ENCODE peak calls at places on chromosomes 7 and 10, in four cellular contexts. H is right atrium auricular region, O is cardiac fibroblast, C is left cardiac atrium. A is an unnamed sample.
A peak's percentile ranks its signal among the peaks of the same experiment; 100 is the strongest.

GRCh38 chr7:80403686-80404241 is 108.1 kb downstream of the GNAT3 start:
- DNase-seq in H (no peak), O (peak; percentile 29), C (no peak), A (no peak)

GRCh38 chr7:66737667-66738066 is 2.9 kb upstream of the RABGEF1 start:
- DNase-seq in H (no peak), O (no peak), C (no peak), A (peak; percentile 54)

GRCh38 chr7:150406311-150406564 is 27.1 kb downstream of the ZNF775 start:
- DNase-seq in H (no peak), O (no peak), C (no peak), A (no peak)

GRCh38 chr10:119296703-119297102 is 89.3 kb downstream of the GRK5 start:
- DNase-seq in H (no peak), O (no peak), C (peak; percentile 65), A (no peak)

GRCh38 chr7:132430863-132431822 is 145.1 kb downstream of the PLXNA4 start:
- DNase-seq in H (peak; percentile 79), O (peak; percentile 94), C (peak; percentile 84), A (no peak)

GRCh38 chr7:39811161-39811614 is 138.9 kb upstream of the CDK13 start:
- DNase-seq in H (no peak), O (peak; percentile 22), C (no peak), A (no peak)

GRCh38 chr10:69439813-69440506 is 11.3 kb upstream of the TSPAN15 start:
- DNase-seq in H (no peak), O (peak; percentile 74), C (no peak), A (peak; percentile 29)

GRCh38 chr10:56370217-56371113 is 9.4 kb upstream of the ZWINT start:
- DNase-seq in H (no peak), O (no peak), C (no peak), A (peak; percentile 44)

GRCh38 chr10:104253106-104253505 is 1.6 kb upstream of the GSTO1 start:
- DNase-seq in H (no peak), O (no peak), C (no peak), A (no peak)

GRCh38 chr10:112820320-112820719 is 129.7 kb upstream of the TCF7L2 start:
- DNase-seq in H (no peak), O (no peak), C (no peak), A (no peak)

GRCh38 chr10:2870654-2871053 is 196.7 kb upstream of the PFKP start:
- DNase-seq in H (no peak), O (no peak), C (no peak), A (no peak)

GRCh38 chr7:149884541-149884940 is 10.8 kb downstream of the ATP6V0E2 start:
- DNase-seq in H (no peak), O (peak; percentile 58), C (no peak), A (no peak)

GRCh38 chr10:101238732-101239105 is 9.5 kb upstream of the LBX1 start:
- DNase-seq in H (no peak), O (no peak), C (no peak), A (peak; percentile 63)

GRCh38 chr10:61286695-61287094 is 166.5 kb downstream of the TMEM26 start:
- DNase-seq in H (no peak), O (no peak), C (no peak), A (no peak)

GRCh38 chr10:11164806-11165590 is 147.3 kb downstream of the CELF2 start:
- DNase-seq in H (peak; percentile 87), O (peak; percentile 80), C (peak; percentile 68), A (peak; percentile 58)

GRCh38 chr7:21327422-21328191 is 100.3 kb upstream of the SP4 start:
- DNase-seq in H (no peak), O (no peak), C (no peak), A (no peak)

GRCh38 chr10:96618648-96619047 is 31.8 kb upstream of the TM9SF3 start:
- DNase-seq in H (no peak), O (peak; percentile 71), C (peak; percentile 51), A (no peak)

GRCh38 chr7:137287651-137288258 is 55.8 kb downstream of the PTN start:
- DNase-seq in H (no peak), O (peak; percentile 9), C (no peak), A (peak; percentile 64)

GRCh38 chr7:54956021-54956420 is 62.8 kb upstream of the EGFR start:
- DNase-seq in H (no peak), O (no peak), C (no peak), A (no peak)

GRCh38 chr7:99137418-99138180 is 6.3 kb downstream of the SMURF1 start:
- DNase-seq in H (no peak), O (peak; percentile 79), C (no peak), A (peak; percentile 94)

GRCh38 chr7:20539201-20539600 is 76.3 kb upstream of the ABCB5 start:
- DNase-seq in H (no peak), O (no peak), C (no peak), A (peak; percentile 84)

GRCh38 chr10:20970708-20971107 is 73.6 kb upstream of the NEBL start:
- DNase-seq in H (no peak), O (no peak), C (no peak), A (no peak)

GRCh38 chr7:44765579-44766415 is 17.1 kb downstream of the ZMIZ2 start:
- DNase-seq in H (no peak), O (no peak), C (no peak), A (no peak)

GRCh38 chr10:51667992-51668689 is 31.3 kb downstream of the CSTF2T start:
- DNase-seq in H (no peak), O (peak; percentile 65), C (no peak), A (no peak)